ENCODE peak calls at places on chromosomes 5 and 9, in nine cellular contexts. One of them, this sample, is unnamed.
A peak's percentile ranks its signal among the peaks of the same experiment; 100 is the strongest.

GRCh38 chr9:92617195-92617813 is 52.6 kb downstream of the IPPK start:
- DNase-seq in CD4-positive, alpha-beta T cell: no peak
- DNase-seq in GM13977: no peak
- DNase-seq in heart left ventricle: peak; percentile 30
- DNase-seq in adrenal gland: no peak
- DNase-seq in fibroblast of the aortic adventitia: no peak
- DNase-seq in endothelial cell: no peak
- DNase-seq in breast epithelium: no peak
- DNase-seq in tibial nerve: no peak
- DNase-seq in this sample: no peak

GRCh38 chr5:108084105-108084504 is 297.8 kb downstream of the FBXL17 start:
- DNase-seq in adrenal gland: no peak
- DNase-seq in endothelial cell: no peak
- DNase-seq in heart left ventricle: no peak
- DNase-seq in fibroblast of the aortic adventitia: peak; percentile 38
- DNase-seq in GM13977: no peak
- DNase-seq in tibial nerve: no peak
- DNase-seq in breast epithelium: no peak
- DNase-seq in CD4-positive, alpha-beta T cell: no peak
- DNase-seq in this sample: no peak

GRCh38 chr5:74408150-74409043 is 232.1 kb downstream of the ENC1 start:
- DNase-seq in breast epithelium: no peak
- DNase-seq in CD4-positive, alpha-beta T cell: no peak
- DNase-seq in fibroblast of the aortic adventitia: no peak
- DNase-seq in endothelial cell: no peak
- DNase-seq in heart left ventricle: no peak
- DNase-seq in GM13977: no peak
- DNase-seq in adrenal gland: no peak
- DNase-seq in tibial nerve: no peak
- DNase-seq in this sample: no peak

GRCh38 chr9:10230512-10230911 is 382.3 kb downstream of the PTPRD start:
- DNase-seq in heart left ventricle: no peak
- DNase-seq in adrenal gland: no peak
- DNase-seq in CD4-positive, alpha-beta T cell: no peak
- DNase-seq in fibroblast of the aortic adventitia: no peak
- DNase-seq in GM13977: no peak
- DNase-seq in endothelial cell: no peak
- DNase-seq in tibial nerve: no peak
- DNase-seq in breast epithelium: no peak
- DNase-seq in this sample: no peak

GRCh38 chr5:101678494-101679193 is 617.4 kb downstream of the SLCO4C1 start:
- DNase-seq in endothelial cell: peak; percentile 81
- DNase-seq in heart left ventricle: no peak
- DNase-seq in adrenal gland: peak; percentile 75
- DNase-seq in fibroblast of the aortic adventitia: peak; percentile 61
- DNase-seq in GM13977: peak; percentile 5
- DNase-seq in breast epithelium: peak; percentile 33
- DNase-seq in tibial nerve: peak; percentile 60
- DNase-seq in CD4-positive, alpha-beta T cell: peak; percentile 35
- DNase-seq in this sample: peak; percentile 56

GRCh38 chr5:169374761-169375160 is 73.8 kb upstream of the SLIT3 start:
- DNase-seq in GM13977: no peak
- DNase-seq in CD4-positive, alpha-beta T cell: no peak
- DNase-seq in adrenal gland: no peak
- DNase-seq in tibial nerve: no peak
- DNase-seq in heart left ventricle: no peak
- DNase-seq in endothelial cell: no peak
- DNase-seq in fibroblast of the aortic adventitia: no peak
- DNase-seq in breast epithelium: no peak
- DNase-seq in this sample: no peak

GRCh38 chr9:124126571-124127289 is 115.2 kb downstream of the LHX2 start:
- DNase-seq in fibroblast of the aortic adventitia: peak; percentile 72
- DNase-seq in endothelial cell: peak; percentile 81
- DNase-seq in heart left ventricle: peak; percentile 67
- DNase-seq in GM13977: peak; percentile 86
- DNase-seq in adrenal gland: peak; percentile 86
- DNase-seq in breast epithelium: peak; percentile 55
- DNase-seq in tibial nerve: peak; percentile 53
- DNase-seq in CD4-positive, alpha-beta T cell: peak; percentile 78
- DNase-seq in this sample: peak; percentile 44

GRCh38 chr5:14145356-14146334 is 2.5 kb downstream of the TRIO start:
- DNase-seq in GM13977: no peak
- DNase-seq in breast epithelium: no peak
- DNase-seq in heart left ventricle: no peak
- DNase-seq in adrenal gland: no peak
- DNase-seq in endothelial cell: no peak
- DNase-seq in tibial nerve: no peak
- DNase-seq in CD4-positive, alpha-beta T cell: no peak
- DNase-seq in fibroblast of the aortic adventitia: peak; percentile 82
- DNase-seq in this sample: no peak

GRCh38 chr5:68047035-68047434 is 168.5 kb upstream of the PIK3R1 start:
- DNase-seq in fibroblast of the aortic adventitia: peak; percentile 78
- DNase-seq in endothelial cell: no peak
- DNase-seq in GM13977: no peak
- DNase-seq in breast epithelium: no peak
- DNase-seq in tibial nerve: no peak
- DNase-seq in CD4-positive, alpha-beta T cell: no peak
- DNase-seq in adrenal gland: no peak
- DNase-seq in heart left ventricle: no peak
- DNase-seq in this sample: peak; percentile 85

GRCh38 chr9:4713849-4714248 is 27.2 kb downstream of the AK3 start:
- DNase-seq in breast epithelium: no peak
- DNase-seq in endothelial cell: no peak
- DNase-seq in CD4-positive, alpha-beta T cell: no peak
- DNase-seq in heart left ventricle: no peak
- DNase-seq in fibroblast of the aortic adventitia: no peak
- DNase-seq in GM13977: no peak
- DNase-seq in tibial nerve: no peak
- DNase-seq in adrenal gland: no peak
- DNase-seq in this sample: no peak

GRCh38 chr9:134592018-134592818 is 49.4 kb upstream of the COL5A1 start:
- DNase-seq in heart left ventricle: peak; percentile 68
- DNase-seq in CD4-positive, alpha-beta T cell: peak; percentile 25
- DNase-seq in breast epithelium: no peak
- DNase-seq in fibroblast of the aortic adventitia: peak; percentile 91
- DNase-seq in tibial nerve: peak; percentile 61
- DNase-seq in adrenal gland: no peak
- DNase-seq in GM13977: no peak
- DNase-seq in endothelial cell: no peak
- DNase-seq in this sample: peak; percentile 93

GRCh38 chr5:95958308-95959014 is 3.2 kb downstream of the ELL2 start:
- DNase-seq in fibroblast of the aortic adventitia: no peak
- DNase-seq in breast epithelium: no peak
- DNase-seq in tibial nerve: no peak
- DNase-seq in GM13977: no peak
- DNase-seq in CD4-positive, alpha-beta T cell: no peak
- DNase-seq in endothelial cell: no peak
- DNase-seq in heart left ventricle: no peak
- DNase-seq in adrenal gland: no peak
- DNase-seq in this sample: no peak

GRCh38 chr5:141050622-141051525 is at the start of gene PCDHB1:
- DNase-seq in tibial nerve: no peak
- DNase-seq in CD4-positive, alpha-beta T cell: no peak
- DNase-seq in breast epithelium: no peak
- DNase-seq in GM13977: no peak
- DNase-seq in heart left ventricle: no peak
- DNase-seq in endothelial cell: no peak
- DNase-seq in fibroblast of the aortic adventitia: no peak
- DNase-seq in adrenal gland: no peak
- DNase-seq in this sample: no peak

GRCh38 chr5:14110680-14111079 is 32.5 kb upstream of the TRIO start:
- DNase-seq in CD4-positive, alpha-beta T cell: no peak
- DNase-seq in breast epithelium: no peak
- DNase-seq in endothelial cell: no peak
- DNase-seq in fibroblast of the aortic adventitia: peak; percentile 95
- DNase-seq in heart left ventricle: no peak
- DNase-seq in adrenal gland: no peak
- DNase-seq in GM13977: no peak
- DNase-seq in tibial nerve: no peak
- DNase-seq in this sample: peak; percentile 91

GRCh38 chr9:103152473-103152872 is 157.3 kb downstream of the CYLC2 start:
- DNase-seq in GM13977: no peak
- DNase-seq in tibial nerve: no peak
- DNase-seq in breast epithelium: no peak
- DNase-seq in endothelial cell: no peak
- DNase-seq in CD4-positive, alpha-beta T cell: no peak
- DNase-seq in adrenal gland: no peak
- DNase-seq in heart left ventricle: no peak
- DNase-seq in fibroblast of the aortic adventitia: no peak
- DNase-seq in this sample: no peak
- TF ChIP-seq CTCF in GM13977: no peak
- TF ChIP-seq CTCF in tibial nerve: no peak
- TF ChIP-seq CTCF in breast epithelium: no peak
- TF ChIP-seq CTCF in endothelial cell: no peak
- TF ChIP-seq CTCF in CD4-positive, alpha-beta T cell: no peak
- TF ChIP-seq CTCF in adrenal gland: no peak
- TF ChIP-seq CTCF in heart left ventricle: no peak
- TF ChIP-seq CTCF in fibroblast of the aortic adventitia: no peak
- TF ChIP-seq CTCF in this sample: no peak

GRCh38 chr9:87229127-87229526 is 268.5 kb upstream of the DAPK1 start:
- DNase-seq in fibroblast of the aortic adventitia: no peak
- DNase-seq in GM13977: no peak
- DNase-seq in adrenal gland: no peak
- DNase-seq in breast epithelium: no peak
- DNase-seq in CD4-positive, alpha-beta T cell: no peak
- DNase-seq in tibial nerve: no peak
- DNase-seq in endothelial cell: no peak
- DNase-seq in heart left ventricle: no peak
- DNase-seq in this sample: no peak

GRCh38 chr9:87226896-87227295 is 270.8 kb upstream of the DAPK1 start:
- DNase-seq in endothelial cell: no peak
- DNase-seq in breast epithelium: no peak
- DNase-seq in GM13977: no peak
- DNase-seq in fibroblast of the aortic adventitia: peak; percentile 21
- DNase-seq in adrenal gland: no peak
- DNase-seq in tibial nerve: no peak
- DNase-seq in heart left ventricle: no peak
- DNase-seq in CD4-positive, alpha-beta T cell: no peak
- DNase-seq in this sample: peak; percentile 21

GRCh38 chr9:87227456-87227855 is 270.2 kb upstream of the DAPK1 start:
- DNase-seq in adrenal gland: no peak
- DNase-seq in breast epithelium: no peak
- DNase-seq in GM13977: no peak
- DNase-seq in tibial nerve: no peak
- DNase-seq in fibroblast of the aortic adventitia: no peak
- DNase-seq in heart left ventricle: no peak
- DNase-seq in endothelial cell: no peak
- DNase-seq in CD4-positive, alpha-beta T cell: no peak
- DNase-seq in this sample: no peak

DNA sequence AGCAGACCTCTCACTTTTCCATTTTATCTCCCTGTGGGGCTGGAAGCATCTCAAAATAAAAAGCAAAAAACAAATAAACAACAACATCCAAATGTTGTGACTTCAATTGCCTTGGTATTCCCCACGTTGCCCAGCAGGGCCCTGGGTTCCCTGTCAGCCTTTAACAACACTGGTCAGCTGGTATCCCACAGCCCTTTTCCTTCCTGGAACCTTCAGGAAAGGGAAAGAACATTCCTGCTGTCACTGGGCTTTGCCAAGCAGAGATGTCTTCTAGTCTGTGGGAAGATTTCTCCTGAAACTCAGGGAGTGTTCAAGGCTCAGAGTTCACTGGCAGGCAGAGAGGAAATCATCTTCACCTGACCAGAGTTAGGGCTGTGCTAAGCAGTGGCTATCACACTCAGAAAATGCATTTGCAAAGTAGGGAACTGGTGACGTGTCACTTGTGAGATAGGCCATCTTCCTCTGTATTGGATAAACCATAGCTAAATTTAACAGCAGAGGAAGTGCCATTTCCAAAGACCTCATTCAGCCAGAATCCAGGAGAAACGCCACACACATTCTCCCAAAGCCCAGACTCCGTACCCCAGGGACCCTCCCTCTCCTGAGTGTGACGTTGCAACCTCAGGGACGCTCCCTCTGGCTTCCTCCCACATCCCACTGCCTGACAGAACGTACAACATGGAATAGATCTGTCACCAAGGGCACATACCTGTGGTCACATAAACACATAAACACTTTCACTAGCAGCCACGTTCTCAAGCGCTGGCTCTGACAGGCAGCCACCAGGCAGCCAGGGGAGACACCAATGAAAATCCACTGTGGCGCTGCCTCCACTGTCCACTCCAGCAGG is 274.0 kb upstream of the DAPK1 start:
- DNase-seq in GM13977: no peak
- DNase-seq in tibial nerve: no peak
- DNase-seq in endothelial cell: peak; percentile 7
- DNase-seq in breast epithelium: peak; percentile 51
- DNase-seq in fibroblast of the aortic adventitia: no peak
- DNase-seq in CD4-positive, alpha-beta T cell: no peak
- DNase-seq in adrenal gland: no peak
- DNase-seq in heart left ventricle: no peak
- DNase-seq in this sample: peak; percentile 27
- TF ChIP-seq CTCF in GM13977: no peak
- TF ChIP-seq CTCF in tibial nerve: no peak
- TF ChIP-seq CTCF in endothelial cell: no peak
- TF ChIP-seq CTCF in breast epithelium: no peak
- TF ChIP-seq CTCF in fibroblast of the aortic adventitia: no peak
- TF ChIP-seq CTCF in CD4-positive, alpha-beta T cell: no peak
- TF ChIP-seq CTCF in adrenal gland: no peak
- TF ChIP-seq CTCF in heart left ventricle: no peak
- TF ChIP-seq CTCF in this sample: no peak

DNA sequence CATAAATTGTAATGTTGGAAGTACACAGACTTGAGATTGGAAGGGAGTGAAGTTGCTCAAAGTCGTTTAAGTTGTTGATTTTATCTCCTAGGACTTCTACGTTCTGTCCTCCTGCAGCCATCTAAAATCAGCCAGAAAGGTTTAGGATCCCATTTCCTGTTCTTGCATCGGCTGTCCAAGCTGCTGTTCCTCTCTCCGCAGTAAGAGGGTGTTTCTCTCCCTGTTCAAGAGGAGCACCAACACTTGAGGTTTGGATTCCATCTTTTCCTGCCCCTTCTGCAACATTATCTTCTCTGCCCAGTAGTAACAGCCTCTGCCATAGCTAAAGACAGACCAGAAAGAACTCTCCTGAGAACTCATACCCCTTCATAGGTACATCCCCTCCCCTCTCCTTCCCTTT is 373.4 kb downstream of the GADD45G start:
- DNase-seq in GM13977: no peak
- DNase-seq in adrenal gland: no peak
- DNase-seq in tibial nerve: no peak
- DNase-seq in CD4-positive, alpha-beta T cell: no peak
- DNase-seq in breast epithelium: no peak
- DNase-seq in heart left ventricle: no peak
- DNase-seq in fibroblast of the aortic adventitia: peak; percentile 15
- DNase-seq in endothelial cell: no peak
- DNase-seq in this sample: no peak
- TF ChIP-seq CTCF in GM13977: no peak
- TF ChIP-seq CTCF in adrenal gland: no peak
- TF ChIP-seq CTCF in tibial nerve: no peak
- TF ChIP-seq CTCF in CD4-positive, alpha-beta T cell: no peak
- TF ChIP-seq CTCF in breast epithelium: peak; percentile 35
- TF ChIP-seq CTCF in heart left ventricle: peak; percentile 33
- TF ChIP-seq CTCF in fibroblast of the aortic adventitia: peak; percentile 36
- TF ChIP-seq CTCF in endothelial cell: no peak
- TF ChIP-seq CTCF in this sample: peak; percentile 26

DNA sequence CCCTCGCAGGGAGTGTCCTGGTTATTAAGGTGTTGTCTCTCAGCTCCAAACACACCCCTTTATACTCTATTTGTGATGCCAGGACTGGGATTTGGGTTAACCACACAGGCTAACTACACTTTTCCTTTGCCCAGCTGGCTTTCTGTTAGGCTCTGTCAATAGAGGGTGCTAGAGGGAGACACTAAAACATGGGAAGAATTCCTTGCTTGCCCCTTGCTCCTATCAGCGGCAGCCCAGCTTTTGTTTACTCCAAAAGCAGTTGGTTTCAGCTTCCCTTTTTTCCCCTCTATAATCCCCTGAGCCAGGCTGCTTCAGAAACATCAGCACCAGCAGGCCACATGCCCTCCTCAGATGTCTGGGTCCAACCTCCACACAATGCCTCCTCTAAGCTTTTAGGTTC is 297.1 kb downstream of the KCTD16 start:
- DNase-seq in fibroblast of the aortic adventitia: peak; percentile 60
- DNase-seq in GM13977: no peak
- DNase-seq in tibial nerve: no peak
- DNase-seq in heart left ventricle: peak; percentile 34
- DNase-seq in adrenal gland: peak; percentile 20
- DNase-seq in endothelial cell: peak; percentile 37
- DNase-seq in breast epithelium: no peak
- DNase-seq in CD4-positive, alpha-beta T cell: no peak
- DNase-seq in this sample: peak; percentile 54
- TF ChIP-seq CTCF in fibroblast of the aortic adventitia: peak; percentile 79
- TF ChIP-seq CTCF in GM13977: peak; percentile 38
- TF ChIP-seq CTCF in tibial nerve: no peak
- TF ChIP-seq CTCF in heart left ventricle: peak; percentile 31
- TF ChIP-seq CTCF in adrenal gland: peak; percentile 6
- TF ChIP-seq CTCF in endothelial cell: no peak
- TF ChIP-seq CTCF in breast epithelium: no peak
- TF ChIP-seq CTCF in CD4-positive, alpha-beta T cell: no peak
- TF ChIP-seq CTCF in this sample: peak; percentile 70

This sample was measured in foreskin fibroblast.